ENCODE peak calls at places on chromosome 22, in ten cellular contexts. V is uterus; E is HL-60; I is type B pancreatic cell; C is GM10248; W is BE2C; F is cardiac muscle cell; Q is upper lobe of left lung; A is adrenal gland; Z is CD8-positive, alpha-beta T cell. G is an unnamed sample.

GRCh38 chr22:17974703-17975372 is 49.5 kb downstream of the MICAL3 start:
- DNase-seq in Q (no peak), V (no peak), Z (no peak), C (peak), E (peak), W (no peak), I (no peak), F (no peak), A (no peak), G (no peak)

GRCh38 chr22:29757096-29757495 is 9.7 kb downstream of the ZMAT5 start:
- DNase-seq in F (no peak), E (no peak), V (no peak), A (no peak), W (no peak), Q (no peak), C (no peak), I (no peak), Z (no peak), G (no peak)

GRCh38 chr22:36948273-36949055 is 35.0 kb downstream of the CSF2RB start:
- DNase-seq in F (no peak), E (no peak), Z (no peak), V (no peak), Q (no peak), A (no peak), C (no peak), W (no peak), I (no peak), G (no peak)

GRCh38 chr22:40826984-40827741 is 8.0 kb upstream of the SLC25A17 start:
- DNase-seq in A (peak), Q (no peak), F (no peak), W (no peak), C (no peak), E (no peak), V (no peak), Z (no peak), I (no peak), G (no peak)

GRCh38 chr22:26168934-26169311 is 339 bp upstream of the SEZ6L start:
- DNase-seq in I (no peak), Q (no peak), A (no peak), W (no peak), E (no peak), Z (no peak), F (no peak), C (no peak), V (no peak), G (no peak)

GRCh38 chr22:38570841-38571364 is 920 bp upstream of the DMC1 start:
- DNase-seq in I (no peak), W (peak), V (no peak), Z (peak), Q (peak), A (no peak), C (peak), F (peak), E (peak), G (peak)

GRCh38 chr22:46758867-46759290 is 3.6 kb upstream of the TBC1D22A start:
- DNase-seq in F (peak), Z (peak), W (no peak), E (peak), V (no peak), A (peak), I (no peak), C (peak), Q (no peak), G (peak)

GRCh38 chr22:47695176-47695575 is 932.7 kb downstream of the TBC1D22A start:
- DNase-seq in C (no peak), W (no peak), E (no peak), A (no peak), Z (no peak), Q (no peak), I (no peak), V (no peak), F (no peak), G (no peak)

GRCh38 chr22:30857791-30858190 is 110.8 kb downstream of the MORC2 start:
- DNase-seq in A (no peak), E (no peak), Q (no peak), F (no peak), W (no peak), C (no peak), I (peak), Z (no peak), V (no peak), G (no peak)

GRCh38 chr22:39208013-39208680 is 36.6 kb downstream of the PDGFB start:
- DNase-seq in E (no peak), I (no peak), Q (no peak), W (peak), V (no peak), F (no peak), C (no peak), Z (no peak), A (no peak), G (no peak)

GRCh38 chr22:39546889-39547586 is 14.5 kb upstream of the RPS19BP1 start:
- DNase-seq in A (no peak), Z (no peak), F (no peak), V (no peak), E (no peak), I (no peak), W (no peak), Q (no peak), C (no peak), G (no peak)

GRCh38 chr22:24137595-24137994 is 43.7 kb upstream of the SUSD2 start:
- DNase-seq in V (no peak), Z (no peak), C (no peak), F (no peak), E (no peak), Q (no peak), W (no peak), A (peak), I (no peak), G (no peak)

GRCh38 chr22:38017939-38018885 is 33.9 kb upstream of the SOX10 start:
- DNase-seq in F (no peak), V (no peak), W (no peak), Q (no peak), E (no peak), I (no peak), Z (no peak), A (no peak), C (no peak), G (no peak)

GRCh38 chr22:46542011-46542985 is 4.9 kb upstream of the CELSR1 start:
- DNase-seq in A (peak), I (peak), V (peak), C (peak), Q (peak), W (peak), Z (peak), F (peak), E (peak), G (peak)

GRCh38 chr22:49977578-49977977 is 17.0 kb downstream of the PIM3 start:
- DNase-seq in V (no peak), Q (peak), E (no peak), A (no peak), W (no peak), F (no peak), C (no peak), Z (no peak), I (no peak), G (peak)

GRCh38 chr22:24030186-24030702 is 19.1 kb downstream of the CABIN1 start:
- DNase-seq in E (no peak), Z (no peak), V (no peak), A (no peak), I (no peak), Q (no peak), C (no peak), F (peak), W (no peak), G (no peak)

GRCh38 chr22:27962268-27963191 is 43.5 kb upstream of the PITPNB start:
- DNase-seq in W (no peak), E (no peak), I (no peak), V (no peak), Z (no peak), C (no peak), A (no peak), Q (no peak), F (no peak), G (no peak)

GRCh38 chr22:50506611-50507420 is 686 bp downstream of the LMF2 start:
- DNase-seq in E (no peak), F (no peak), V (peak), Q (peak), W (no peak), Z (peak), I (peak), A (peak), C (no peak), G (peak)

GRCh38 chr22:25053153-25053805 is 100.8 kb downstream of the KIAA1671 start:
- DNase-seq in I (no peak), Q (no peak), A (peak), E (no peak), V (no peak), W (no peak), Z (no peak), F (no peak), C (no peak), G (no peak)

GRCh38 chr22:20531404-20532181 is 24.2 kb downstream of the MED15 start:
- DNase-seq in V (peak), Q (peak), A (peak), C (no peak), F (peak), W (peak), I (no peak), Z (no peak), E (no peak), G (no peak)

GRCh38 chr22:25419247-25420113 is 145.0 kb upstream of the GRK3 start:
- DNase-seq in I (no peak), Q (no peak), V (no peak), C (no peak), F (no peak), E (peak), A (peak), W (peak), Z (no peak), G (no peak)

GRCh38 chr22:29183971-29184595 is 21.6 kb upstream of the EMID1 start:
- DNase-seq in Z (no peak), V (no peak), C (no peak), A (no peak), W (no peak), E (no peak), I (no peak), F (no peak), Q (no peak), G (no peak)

GRCh38 chr22:26669060-26669481 is 11.7 kb downstream of the MIAT start:
- DNase-seq in W (peak), A (no peak), V (no peak), C (no peak), I (no peak), E (peak), Z (no peak), F (peak), Q (no peak), G (peak)

GRCh38 chr22:26681395-26681821 is 24.0 kb downstream of the MIAT start:
- DNase-seq in E (no peak), W (no peak), V (no peak), F (peak), Q (no peak), A (peak), Z (no peak), C (no peak), I (no peak), G (no peak)

GRCh38 chr22:19959043-19959586 is 17.5 kb upstream of the TXNRD2 start:
- DNase-seq in V (peak), A (peak), E (no peak), F (peak), I (no peak), Q (peak), C (no peak), Z (no peak), W (peak), G (peak)

GRCh38 chr22:34427436-34427835 is 507.2 kb upstream of the LARGE1 start:
- DNase-seq in V (no peak), A (no peak), W (no peak), I (no peak), Q (no peak), E (no peak), F (no peak), Z (no peak), C (no peak), G (no peak)

GRCh38 chr22:46071451-46072029 is 78.8 kb upstream of the PPARA start:
- DNase-seq in Q (peak), W (peak), E (peak), I (no peak), Z (peak), F (peak), A (peak), C (no peak), V (peak), G (peak)

GRCh38 chr22:50622723-50623327 is 5.1 kb downstream of the ARSA start:
- DNase-seq in A (no peak), F (no peak), W (no peak), I (no peak), Q (peak), E (no peak), V (no peak), Z (no peak), C (no peak), G (no peak)

GRCh38 chr22:37633693-37634504 is 5.6 kb upstream of the SH3BP1 start:
- DNase-seq in I (peak), C (peak), V (peak), A (peak), Q (peak), Z (peak), E (peak), W (peak), F (peak), G (peak)

GRCh38 chr22:38129856-38130255 is 19.4 kb upstream of the BAIAP2L2 start:
- DNase-seq in V (no peak), I (no peak), C (no peak), Z (no peak), Q (peak), E (no peak), F (no peak), A (no peak), W (no peak), G (no peak)

GRCh38 chr22:28600546-28601143 is 79.0 kb downstream of the TTC28 start:
- DNase-seq in E (peak), F (peak), Q (no peak), V (no peak), W (peak), A (no peak), C (peak), Z (no peak), I (no peak), G (no peak)

GRCh38 chr22:24513706-24514240 is 18.6 kb downstream of the UPB1 start:
- DNase-seq in C (no peak), Z (no peak), W (no peak), V (no peak), I (no peak), A (no peak), F (no peak), E (no peak), Q (no peak), G (no peak)

GRCh38 chr22:41030891-41031290 is 61.5 kb upstream of the EP300 start:
- DNase-seq in Q (no peak), V (no peak), W (no peak), C (no peak), A (no peak), E (no peak), Z (no peak), I (no peak), F (no peak), G (no peak)

GRCh38 chr22:35315855-35316745 is 16.4 kb downstream of the TOM1 start:
- DNase-seq in Z (no peak), E (no peak), Q (no peak), V (peak), F (no peak), W (no peak), A (peak), C (no peak), I (no peak), G (no peak)

GRCh38 chr22:44444341-44445306 is 53.4 kb downstream of the RTL6 start:
- DNase-seq in E (no peak), Z (no peak), V (no peak), C (no peak), F (no peak), Q (no peak), I (no peak), A (no peak), W (no peak), G (no peak)
- TF ChIP-seq CTCF in E (no peak), Z (no peak), V (no peak), C (no peak), F (peak), Q (no peak), I (peak), A (no peak), W (peak), G (no peak)

DNA sequence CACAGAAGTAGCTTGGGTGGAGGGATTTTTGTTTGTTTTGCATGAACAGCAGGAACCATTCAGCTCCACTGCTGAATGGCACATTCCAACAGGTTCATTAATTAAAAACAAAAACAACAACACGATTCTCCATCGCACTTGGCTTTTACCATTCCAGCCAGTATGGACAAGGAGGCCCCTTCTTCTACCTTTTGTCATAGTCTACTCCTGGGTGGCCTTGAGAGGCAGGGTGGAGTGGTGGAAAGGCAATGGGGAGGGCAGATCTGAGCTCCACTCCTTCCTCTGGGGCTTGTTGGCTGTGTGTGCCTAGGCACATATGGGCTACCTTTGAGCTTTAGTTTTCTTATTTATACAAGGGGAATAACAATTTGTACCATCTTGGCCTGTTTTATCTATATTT is 4.8 kb downstream of the TIMP3 start:
- DNase-seq in A (no peak), E (no peak), Z (no peak), Q (no peak), F (no peak), C (no peak), V (no peak), I (no peak), W (no peak), G (no peak)
- TF ChIP-seq CTCF in A (no peak), E (no peak), Z (no peak), Q (no peak), F (no peak), C (no peak), V (no peak), I (no peak), W (no peak), G (no peak)

DNA sequence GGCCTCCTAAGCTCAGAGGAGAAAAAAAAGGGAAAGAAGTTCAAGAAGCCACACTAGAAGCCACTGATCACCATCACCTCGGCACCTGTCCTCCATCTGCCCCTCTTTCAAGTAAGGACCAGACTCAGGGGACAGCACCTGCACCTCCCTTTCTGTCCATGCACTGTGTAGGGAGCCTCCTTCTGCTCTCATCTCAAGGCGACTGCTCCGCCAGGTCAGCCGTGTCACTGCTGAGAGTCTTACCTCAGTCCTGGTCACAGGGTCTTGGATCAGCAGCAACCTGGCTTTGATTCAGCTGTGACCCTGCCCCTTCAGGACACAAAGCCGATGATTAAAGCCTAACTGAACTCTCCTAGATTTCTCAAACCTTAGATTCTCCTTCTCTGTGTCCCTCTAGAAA is 101.5 kb downstream of the ZNF280B start:
- DNase-seq in W (no peak), A (no peak), Q (no peak), E (no peak), I (no peak), Z (no peak), V (no peak), F (no peak), C (no peak), G (no peak)
- TF ChIP-seq CTCF in W (no peak), A (no peak), Q (no peak), E (no peak), I (no peak), Z (no peak), V (no peak), F (no peak), C (no peak), G (no peak)

GRCh38 chr22:48719978-48720661 is 1107.6 kb downstream of the BRD1 start:
- DNase-seq in I (no peak), E (no peak), F (peak), V (no peak), Q (no peak), Z (no peak), W (no peak), A (no peak), C (no peak), G (no peak)
- TF ChIP-seq CTCF in I (peak), E (no peak), F (no peak), V (no peak), Q (no peak), Z (no peak), W (no peak), A (no peak), C (no peak), G (no peak)

G was measured in glutamatergic neuron.